ENCODE peak calls at places on chromosomes 4 and X, in seven cellular contexts. N is SK-N-SH, S is H1, Q is K562, O is GM12891, X is HepG2, W is GM12878. F is an unnamed sample.

GRCh38 chrX:69674891-69675290 is 59.0 kb downstream of the EDA start:
- DNase-seq in O (no peak), W (no peak), N (no peak), X (no peak), S (no peak), Q (no peak), F (no peak)

GRCh38 chr4:53863163-53863562 is 201.2 kb downstream of the CHIC2 start:
- DNase-seq in X (no peak), O (no peak), W (no peak), S (no peak), Q (no peak), N (no peak), F (no peak)

GRCh38 chr4:89889289-89889688 is 5.4 kb upstream of the MMRN1 start:
- DNase-seq in W (no peak), Q (peak; percentile 37), X (no peak), S (no peak), O (no peak), N (no peak), F (no peak)

GRCh38 chr4:169270156-169270809 is 473 bp downstream of the SH3RF1 start:
- DNase-seq in N (peak; percentile 87), O (peak; percentile 63), Q (peak; percentile 32), X (no peak), W (no peak), S (peak; percentile 82), F (peak; percentile 60)

GRCh38 chr4:103375278-103375677 is 177.1 kb upstream of the CENPE start:
- DNase-seq in X (no peak), S (no peak), W (no peak), N (no peak), Q (no peak), O (no peak), F (no peak)

GRCh38 chr4:78765607-78766006 is 10.5 kb upstream of the BMP2K start:
- DNase-seq in N (no peak), O (no peak), X (no peak), S (no peak), W (no peak), Q (no peak), F (no peak)

GRCh38 chrX:48558270-48558669 is 16.0 kb upstream of the RBM3 start:
- DNase-seq in O (no peak), Q (no peak), N (no peak), W (no peak), S (no peak), X (no peak), F (no peak)

GRCh38 chr4:8555716-8556115 is 24.5 kb upstream of the GPR78 start:
- DNase-seq in N (no peak), X (no peak), Q (no peak), W (no peak), O (no peak), S (no peak), F (no peak)

GRCh38 chrX:48919360-48919821 is 567 bp upstream of the PIM2 start:
- DNase-seq in Q (peak; percentile 19), W (no peak), X (no peak), S (peak; percentile 56), O (no peak), N (peak; percentile 54), F (no peak)

GRCh38 chr4:31390849-31391248 is 670.7 kb downstream of the PCDH7 start:
- DNase-seq in W (no peak), Q (no peak), O (no peak), X (no peak), S (no peak), N (no peak), F (no peak)

GRCh38 chr4:152691761-152692160 is 12.0 kb upstream of the TMEM154 start:
- DNase-seq in Q (no peak), X (peak; percentile 20), S (no peak), N (no peak), W (no peak), O (no peak), F (no peak)

GRCh38 chr4:94451051-94451404 is 714 bp upstream of the PDLIM5 start:
- DNase-seq in O (no peak), S (no peak), W (no peak), N (peak; percentile 26), Q (no peak), X (no peak), F (no peak)

GRCh38 chr4:150479665-150480064 is 102.3 kb upstream of the MAB21L2 start:
- DNase-seq in X (no peak), S (no peak), W (no peak), Q (no peak), O (no peak), N (no peak), F (no peak)

GRCh38 chr4:73707918-73708577 is 32.3 kb upstream of the CXCL8 start:
- DNase-seq in O (no peak), Q (peak; percentile 40), S (no peak), X (no peak), W (no peak), N (no peak), F (no peak)

GRCh38 chr4:130077275-130077674 is 981.3 kb downstream of the C4orf33 start:
- DNase-seq in Q (no peak), N (no peak), X (no peak), W (no peak), O (no peak), S (no peak), F (no peak)

GRCh38 chr4:152534541-152535231 is 1.2 kb downstream of the FBXW7 start:
- DNase-seq in W (no peak), Q (peak; percentile 19), N (peak; percentile 52), O (no peak), X (no peak), S (peak; percentile 58), F (no peak)

GRCh38 chr4:60682901-60683300 is 517.2 kb upstream of the ADGRL3 start:
- DNase-seq in S (no peak), O (no peak), Q (no peak), N (no peak), W (no peak), X (no peak), F (no peak)

GRCh38 chr4:87423313-87424031 is 1.1 kb downstream of the NUDT9 start:
- DNase-seq in O (no peak), W (no peak), N (peak; percentile 56), S (no peak), X (no peak), Q (peak; percentile 14), F (no peak)

GRCh38 chr4:87419578-87420249 is 2.7 kb upstream of the NUDT9 start:
- DNase-seq in Q (no peak), N (no peak), W (no peak), O (no peak), X (peak; percentile 91), S (no peak), F (no peak)

GRCh38 chr4:87425711-87426110 is 3.3 kb downstream of the NUDT9 start:
- DNase-seq in W (no peak), S (no peak), Q (no peak), X (no peak), N (no peak), O (no peak), F (no peak)

GRCh38 chr4:87420431-87420830 is 1.9 kb upstream of the NUDT9 start:
- DNase-seq in W (no peak), X (no peak), O (no peak), S (no peak), Q (no peak), N (no peak), F (no peak)

GRCh38 chr4:87422104-87423052 is at the start of gene NUDT9:
- DNase-seq in N (peak; percentile 89), Q (peak; percentile 90), S (peak; percentile 93), O (peak; percentile 74), X (peak; percentile 80), W (peak; percentile 64), F (peak; percentile 65)
- TF ChIP-seq POLR2AphosphoS5 in N (peak; percentile 91), Q (peak; percentile 94), S (peak; percentile 92), O (peak; percentile 54), X (peak; percentile 97), W (peak; percentile 84), F (peak; percentile 78)

GRCh38 chr4:1449833-1450741 is 43.8 kb upstream of the NKX1-1 start:
- DNase-seq in W (no peak), N (peak; percentile 29), X (no peak), O (peak; percentile 19), S (no peak), Q (no peak), F (no peak)

GRCh38 chr4:1451106-1451751 is 45.0 kb upstream of the NKX1-1 start:
- DNase-seq in W (no peak), X (no peak), S (no peak), O (peak; percentile 9), N (peak; percentile 7), Q (no peak), F (no peak)

GRCh38 chr4:1448589-1449420 is 42.6 kb upstream of the NKX1-1 start:
- DNase-seq in O (peak; percentile 10), X (no peak), Q (no peak), W (no peak), S (peak; percentile 45), N (peak; percentile 13), F (no peak)

GRCh38 chr4:1447676-1448588 is 41.7 kb upstream of the NKX1-1 start:
- DNase-seq in O (peak; percentile 4), W (no peak), X (no peak), S (no peak), N (peak; percentile 25), Q (no peak), F (no peak)

DNA sequence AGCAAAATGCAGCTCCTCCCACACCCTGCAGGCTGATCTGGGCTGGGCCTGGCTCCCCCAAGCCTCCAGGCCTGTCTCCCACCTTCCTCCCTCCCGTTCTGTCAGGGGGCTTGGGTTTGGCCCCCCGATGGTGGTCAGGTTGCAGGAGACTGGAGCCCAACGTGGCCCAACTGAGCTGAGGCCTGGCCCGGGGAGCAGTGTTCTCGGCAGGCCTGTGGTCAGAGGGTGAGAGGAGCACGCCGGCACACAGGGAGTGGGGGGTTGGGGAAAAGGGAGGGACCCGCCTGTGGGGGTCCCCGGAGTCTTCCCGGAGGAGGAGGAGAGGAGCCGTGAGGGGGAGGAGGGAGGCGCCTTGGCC is 43.2 kb upstream of the NKX1-1 start:
- DNase-seq in N (no peak), X (no peak), Q (no peak), O (peak; percentile 8), S (peak; percentile 45), W (no peak), F (no peak)
- TF ChIP-seq TAF1 in N (no peak), X (no peak), Q (no peak), O (no peak), S (no peak), W (no peak), F (no peak)

GRCh38 chr4:184343400-184344177 is 125.9 kb upstream of the ENPP6 start:
- DNase-seq in X (peak; percentile 72), Q (peak; percentile 31), N (peak; percentile 85), W (peak; percentile 69), S (peak; percentile 69), O (no peak), F (no peak)
- TF ChIP-seq POLR2AphosphoS5 in X (peak; percentile 67), Q (no peak), N (peak; percentile 60), W (peak; percentile 68), S (peak; percentile 58), O (peak; percentile 25), F (peak; percentile 63)

DNA sequence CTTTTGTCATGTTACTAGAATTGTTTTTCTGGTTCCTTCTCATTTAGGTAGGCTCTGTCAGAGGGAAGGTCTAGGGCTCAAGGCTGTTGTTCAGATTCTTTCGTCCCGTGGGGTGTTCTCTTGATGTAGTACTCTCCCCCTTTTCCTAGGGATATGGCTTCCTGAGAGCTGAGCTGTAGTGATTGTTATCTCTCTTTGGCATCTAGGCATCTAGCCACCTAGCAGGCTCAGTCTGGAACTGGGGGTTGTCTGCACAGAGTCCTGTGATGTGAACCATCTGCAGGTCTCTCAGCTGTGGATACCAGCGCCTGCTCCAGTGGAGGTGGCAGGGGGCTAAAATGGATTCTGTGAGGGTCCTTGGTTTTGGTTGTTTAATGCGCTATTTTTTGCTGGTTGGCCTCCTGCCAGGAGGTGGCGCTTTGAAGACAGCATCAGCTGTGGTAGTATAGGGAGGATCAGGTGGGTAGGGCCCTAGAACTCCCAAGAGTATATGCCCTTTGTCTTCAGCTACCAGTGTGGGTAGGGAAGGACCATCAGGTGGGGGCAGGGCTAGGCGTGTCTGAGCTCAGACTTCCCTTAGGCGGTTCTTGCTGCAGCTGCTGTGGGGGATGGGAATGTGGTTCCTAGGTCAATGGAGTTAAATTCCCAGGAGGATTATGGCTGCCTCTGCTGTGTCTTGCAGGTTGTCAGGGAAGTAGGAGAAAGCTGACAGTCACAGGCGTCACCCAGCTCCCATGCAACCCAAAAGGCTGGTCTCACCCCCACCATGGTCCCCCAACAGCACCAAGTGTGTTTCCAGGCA is 78.0 kb upstream of the RAB40AL start:
- DNase-seq in W (no peak), Q (no peak), X (no peak), N (no peak), S (no peak), O (no peak), F (no peak)
- TF ChIP-seq TAF1 in W (no peak), Q (no peak), X (no peak), N (no peak), S (no peak), O (no peak), F (no peak)

F was measured in GM12892.